ENCODE peak calls at places on chromosomes 13 and 19, in eight cellular contexts. One of them, this sample, is unnamed. For H3K27me3, the result is how much of the 10 kb centered on the place peaks cover.

GRCh38 chr19:11581740-11582139 is 4.3 kb upstream of the ACP5 start:
- DNase-seq in esophagus squamous epithelium: no peak
- DNase-seq in foreskin keratinocyte: no peak
- DNase-seq in cardiac muscle cell: peak
- DNase-seq in thoracic aorta: no peak
- DNase-seq in brain microvascular endothelial cell: peak
- DNase-seq in astrocyte: peak
- DNase-seq in breast epithelium: no peak
- DNase-seq in this sample: peak

GRCh38 chr13:49497272-49497671 is 1.5 kb downstream of the PHF11 start:
- DNase-seq in esophagus squamous epithelium: no peak
- DNase-seq in foreskin keratinocyte: no peak
- DNase-seq in cardiac muscle cell: no peak
- DNase-seq in thoracic aorta: no peak
- DNase-seq in brain microvascular endothelial cell: no peak
- DNase-seq in astrocyte: no peak
- DNase-seq in breast epithelium: peak
- DNase-seq in this sample: no peak

GRCh38 chr13:101919541-101920306 is 467.2 kb downstream of the ITGBL1 start:
- DNase-seq in esophagus squamous epithelium: no peak
- DNase-seq in foreskin keratinocyte: no peak
- DNase-seq in cardiac muscle cell: peak
- DNase-seq in thoracic aorta: no peak
- DNase-seq in brain microvascular endothelial cell: peak
- DNase-seq in astrocyte: peak
- DNase-seq in breast epithelium: no peak
- DNase-seq in this sample: no peak

GRCh38 chr19:19552811-19553210 is 14.7 kb downstream of the CILP2 start:
- DNase-seq in esophagus squamous epithelium: no peak
- DNase-seq in foreskin keratinocyte: no peak
- DNase-seq in cardiac muscle cell: peak
- DNase-seq in thoracic aorta: no peak
- DNase-seq in brain microvascular endothelial cell: peak
- DNase-seq in astrocyte: no peak
- DNase-seq in breast epithelium: no peak
- DNase-seq in this sample: no peak

GRCh38 chr13:60617863-60618733 is 221.1 kb downstream of the TDRD3 start:
- DNase-seq in esophagus squamous epithelium: no peak
- DNase-seq in foreskin keratinocyte: no peak
- DNase-seq in cardiac muscle cell: peak
- DNase-seq in thoracic aorta: no peak
- DNase-seq in brain microvascular endothelial cell: peak
- DNase-seq in astrocyte: peak
- DNase-seq in breast epithelium: no peak
- DNase-seq in this sample: no peak

GRCh38 chr19:15113245-15114152 is 6.3 kb downstream of the SYDE1 start:
- DNase-seq in esophagus squamous epithelium: no peak
- DNase-seq in foreskin keratinocyte: no peak
- DNase-seq in cardiac muscle cell: no peak
- DNase-seq in thoracic aorta: no peak
- DNase-seq in brain microvascular endothelial cell: no peak
- DNase-seq in astrocyte: no peak
- DNase-seq in breast epithelium: no peak
- DNase-seq in this sample: no peak

GRCh38 chr13:21800847-21801616 is 130.2 kb downstream of the FGF9 start:
- DNase-seq in esophagus squamous epithelium: no peak
- DNase-seq in foreskin keratinocyte: peak
- DNase-seq in cardiac muscle cell: no peak
- DNase-seq in thoracic aorta: no peak
- DNase-seq in brain microvascular endothelial cell: no peak
- DNase-seq in astrocyte: no peak
- DNase-seq in breast epithelium: no peak
- DNase-seq in this sample: no peak

GRCh38 chr19:19305696-19306095 is 14.6 kb downstream of the SUGP1 start:
- DNase-seq in esophagus squamous epithelium: no peak
- DNase-seq in foreskin keratinocyte: no peak
- DNase-seq in cardiac muscle cell: no peak
- DNase-seq in thoracic aorta: no peak
- DNase-seq in brain microvascular endothelial cell: no peak
- DNase-seq in astrocyte: no peak
- DNase-seq in breast epithelium: no peak
- DNase-seq in this sample: no peak

GRCh38 chr19:28710278-28710677 is 502.7 kb downstream of the UQCRFS1 start:
- DNase-seq in esophagus squamous epithelium: no peak
- DNase-seq in foreskin keratinocyte: peak
- DNase-seq in cardiac muscle cell: peak
- DNase-seq in thoracic aorta: no peak
- DNase-seq in brain microvascular endothelial cell: no peak
- DNase-seq in astrocyte: peak
- DNase-seq in breast epithelium: no peak
- DNase-seq in this sample: no peak

GRCh38 chr13:66895780-66896179 is 334.4 kb downstream of the PCDH9 start:
- DNase-seq in esophagus squamous epithelium: no peak
- DNase-seq in foreskin keratinocyte: no peak
- DNase-seq in cardiac muscle cell: no peak
- DNase-seq in thoracic aorta: no peak
- DNase-seq in brain microvascular endothelial cell: no peak
- DNase-seq in astrocyte: no peak
- DNase-seq in breast epithelium: no peak
- DNase-seq in this sample: no peak

GRCh38 chr19:38892841-38893240 is 6.6 kb downstream of the SIRT2 start:
- DNase-seq in esophagus squamous epithelium: no peak
- DNase-seq in foreskin keratinocyte: no peak
- DNase-seq in cardiac muscle cell: no peak
- DNase-seq in thoracic aorta: no peak
- DNase-seq in brain microvascular endothelial cell: no peak
- DNase-seq in astrocyte: no peak
- DNase-seq in breast epithelium: no peak
- DNase-seq in this sample: no peak

GRCh38 chr19:54692294-54692615 is 29.5 kb downstream of the LILRB4 start:
- DNase-seq in esophagus squamous epithelium: no peak
- DNase-seq in foreskin keratinocyte: no peak
- DNase-seq in cardiac muscle cell: no peak
- DNase-seq in thoracic aorta: no peak
- DNase-seq in brain microvascular endothelial cell: no peak
- DNase-seq in astrocyte: no peak
- DNase-seq in breast epithelium: no peak
- DNase-seq in this sample: no peak
- H3K27me3 ChIP-seq in esophagus squamous epithelium: under half
- H3K27me3 ChIP-seq in foreskin keratinocyte: under half
- H3K27me3 ChIP-seq in cardiac muscle cell: under half
- H3K27me3 ChIP-seq in thoracic aorta: under half
- H3K27me3 ChIP-seq in brain microvascular endothelial cell: under half
- H3K27me3 ChIP-seq in astrocyte: under half
- H3K27me3 ChIP-seq in breast epithelium: under half
- H3K27me3 ChIP-seq in this sample: under half

GRCh38 chr19:55257461-55258411 is 1.1 kb downstream of the PPP6R1 start:
- DNase-seq in esophagus squamous epithelium: no peak
- DNase-seq in foreskin keratinocyte: peak
- DNase-seq in cardiac muscle cell: peak
- DNase-seq in thoracic aorta: no peak
- DNase-seq in brain microvascular endothelial cell: peak
- DNase-seq in astrocyte: no peak
- DNase-seq in breast epithelium: no peak
- DNase-seq in this sample: no peak
- H3K27ac ChIP-seq in esophagus squamous epithelium: peak
- H3K27ac ChIP-seq in foreskin keratinocyte: peak
- H3K27ac ChIP-seq in cardiac muscle cell: peak
- H3K27ac ChIP-seq in thoracic aorta: peak
- H3K27ac ChIP-seq in brain microvascular endothelial cell: no peak
- H3K27ac ChIP-seq in astrocyte: peak
- H3K27ac ChIP-seq in breast epithelium: peak
- H3K27ac ChIP-seq in this sample: peak

DNA sequence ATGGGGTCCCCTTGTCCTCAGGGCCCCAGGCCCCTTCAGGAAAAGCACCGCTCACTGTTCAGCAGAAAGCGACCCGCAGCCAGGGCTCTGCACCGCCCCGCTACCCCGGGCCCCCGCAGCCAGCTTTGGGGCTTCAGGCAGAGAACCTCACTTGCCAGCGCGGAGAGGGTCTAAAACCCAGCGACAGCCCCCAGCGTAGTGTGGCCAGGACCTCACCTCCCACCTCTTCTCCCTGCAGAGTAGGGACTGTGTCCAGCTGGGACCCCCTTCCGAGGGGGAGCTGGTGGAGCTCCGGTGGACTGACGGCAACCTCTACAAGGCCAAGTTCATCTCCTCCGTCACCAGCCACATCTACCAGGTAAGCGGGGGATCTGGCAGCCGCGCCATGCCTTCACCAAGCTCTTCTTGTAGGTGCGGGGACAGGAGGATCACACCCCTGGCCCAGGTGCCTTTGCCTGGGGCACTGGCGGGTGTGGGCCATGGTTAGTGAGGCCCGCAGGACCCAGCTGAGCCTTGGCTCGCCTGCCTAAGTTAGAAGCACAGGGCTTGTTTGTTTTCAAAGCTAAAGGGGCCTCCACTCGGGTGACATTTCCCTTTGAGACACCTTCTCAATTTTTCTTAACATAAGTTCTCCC is 175.7 kb downstream of the KDM4B start:
- DNase-seq in esophagus squamous epithelium: no peak
- DNase-seq in foreskin keratinocyte: no peak
- DNase-seq in cardiac muscle cell: no peak
- DNase-seq in thoracic aorta: no peak
- DNase-seq in brain microvascular endothelial cell: no peak
- DNase-seq in astrocyte: no peak
- DNase-seq in breast epithelium: no peak
- DNase-seq in this sample: no peak
- TF ChIP-seq CTCF in esophagus squamous epithelium: no peak
- TF ChIP-seq CTCF in foreskin keratinocyte: no peak
- TF ChIP-seq CTCF in cardiac muscle cell: no peak
- TF ChIP-seq CTCF in thoracic aorta: no peak
- TF ChIP-seq CTCF in brain microvascular endothelial cell: no peak
- TF ChIP-seq CTCF in astrocyte: no peak
- TF ChIP-seq CTCF in breast epithelium: no peak
- TF ChIP-seq CTCF in this sample: no peak

DNA sequence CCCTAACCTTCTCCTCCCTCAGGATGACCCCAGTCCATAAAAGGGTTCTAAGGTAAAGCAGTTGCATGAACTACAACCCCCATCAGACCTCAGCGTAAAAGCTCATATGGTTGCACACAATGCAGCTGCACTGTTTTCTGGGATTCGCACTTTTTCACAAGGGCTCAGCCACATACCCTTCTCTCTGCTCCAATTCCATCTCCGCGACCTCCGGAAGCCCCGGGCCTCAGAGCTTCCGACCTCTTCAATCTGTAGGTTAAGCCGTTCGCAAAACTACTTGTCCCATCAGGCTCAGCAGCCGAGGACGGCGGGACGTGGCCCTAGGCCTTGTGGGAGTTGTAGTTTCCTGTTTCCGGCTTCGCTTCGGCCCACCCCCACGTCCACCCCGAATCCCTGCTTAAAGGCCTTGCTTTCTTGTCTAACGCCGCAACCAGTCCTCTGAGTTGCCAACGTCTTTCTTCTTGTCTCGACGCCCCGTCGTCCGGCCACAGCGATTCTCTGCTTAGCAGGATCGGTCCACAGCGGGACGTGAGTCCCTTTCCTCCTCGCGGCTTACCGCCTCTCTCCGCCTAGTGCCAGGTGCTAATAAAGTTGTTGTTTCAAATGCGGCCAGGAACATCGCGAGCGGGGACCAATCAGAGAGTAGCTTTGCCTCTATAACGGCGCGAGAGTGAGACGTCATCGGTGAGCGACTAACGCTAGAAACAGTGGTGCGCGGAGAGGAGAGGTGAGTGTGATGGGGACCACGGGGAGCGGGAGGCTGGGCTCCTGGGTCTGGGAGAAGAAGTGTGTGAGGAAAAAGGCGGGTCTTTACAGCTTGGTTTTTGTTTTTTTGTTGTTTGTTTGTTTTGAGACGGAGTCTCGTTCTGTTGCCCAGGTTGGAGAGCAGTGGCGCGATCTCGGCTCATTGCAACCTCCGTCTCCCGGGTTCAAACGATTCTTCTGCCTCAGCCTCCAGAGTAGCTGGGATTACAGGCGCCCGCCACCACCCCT is at the start of the genes PRPF31 and TFPT:
- DNase-seq in esophagus squamous epithelium: peak
- DNase-seq in foreskin keratinocyte: peak
- DNase-seq in cardiac muscle cell: peak
- DNase-seq in thoracic aorta: peak
- DNase-seq in brain microvascular endothelial cell: peak
- DNase-seq in astrocyte: peak
- DNase-seq in breast epithelium: peak
- DNase-seq in this sample: peak
- H3K27me3 ChIP-seq in esophagus squamous epithelium: under half
- H3K27me3 ChIP-seq in foreskin keratinocyte: under half
- H3K27me3 ChIP-seq in cardiac muscle cell: under half
- H3K27me3 ChIP-seq in thoracic aorta: under half
- H3K27me3 ChIP-seq in brain microvascular endothelial cell: under half
- H3K27me3 ChIP-seq in astrocyte: under half
- H3K27me3 ChIP-seq in breast epithelium: under half
- H3K27me3 ChIP-seq in this sample: under half

GRCh38 chr13:112963641-112964040 is 5.4 kb upstream of the MCF2L start:
- DNase-seq in esophagus squamous epithelium: no peak
- DNase-seq in foreskin keratinocyte: no peak
- DNase-seq in cardiac muscle cell: no peak
- DNase-seq in thoracic aorta: no peak
- DNase-seq in brain microvascular endothelial cell: no peak
- DNase-seq in astrocyte: no peak
- DNase-seq in breast epithelium: no peak
- DNase-seq in this sample: no peak

GRCh38 chr13:112965103-112965502 is 3.9 kb upstream of the MCF2L start:
- DNase-seq in esophagus squamous epithelium: no peak
- DNase-seq in foreskin keratinocyte: no peak
- DNase-seq in cardiac muscle cell: no peak
- DNase-seq in thoracic aorta: no peak
- DNase-seq in brain microvascular endothelial cell: no peak
- DNase-seq in astrocyte: no peak
- DNase-seq in breast epithelium: no peak
- DNase-seq in this sample: no peak

GRCh38 chr13:112961457-112962369 is 7.3 kb upstream of the MCF2L start:
- DNase-seq in esophagus squamous epithelium: no peak
- DNase-seq in foreskin keratinocyte: no peak
- DNase-seq in cardiac muscle cell: no peak
- DNase-seq in thoracic aorta: no peak
- DNase-seq in brain microvascular endothelial cell: no peak
- DNase-seq in astrocyte: no peak
- DNase-seq in breast epithelium: no peak
- DNase-seq in this sample: no peak

GRCh38 chr13:112962396-112962795 is 6.6 kb upstream of the MCF2L start:
- DNase-seq in esophagus squamous epithelium: no peak
- DNase-seq in foreskin keratinocyte: no peak
- DNase-seq in cardiac muscle cell: no peak
- DNase-seq in thoracic aorta: no peak
- DNase-seq in brain microvascular endothelial cell: no peak
- DNase-seq in astrocyte: no peak
- DNase-seq in breast epithelium: no peak
- DNase-seq in this sample: no peak

DNA sequence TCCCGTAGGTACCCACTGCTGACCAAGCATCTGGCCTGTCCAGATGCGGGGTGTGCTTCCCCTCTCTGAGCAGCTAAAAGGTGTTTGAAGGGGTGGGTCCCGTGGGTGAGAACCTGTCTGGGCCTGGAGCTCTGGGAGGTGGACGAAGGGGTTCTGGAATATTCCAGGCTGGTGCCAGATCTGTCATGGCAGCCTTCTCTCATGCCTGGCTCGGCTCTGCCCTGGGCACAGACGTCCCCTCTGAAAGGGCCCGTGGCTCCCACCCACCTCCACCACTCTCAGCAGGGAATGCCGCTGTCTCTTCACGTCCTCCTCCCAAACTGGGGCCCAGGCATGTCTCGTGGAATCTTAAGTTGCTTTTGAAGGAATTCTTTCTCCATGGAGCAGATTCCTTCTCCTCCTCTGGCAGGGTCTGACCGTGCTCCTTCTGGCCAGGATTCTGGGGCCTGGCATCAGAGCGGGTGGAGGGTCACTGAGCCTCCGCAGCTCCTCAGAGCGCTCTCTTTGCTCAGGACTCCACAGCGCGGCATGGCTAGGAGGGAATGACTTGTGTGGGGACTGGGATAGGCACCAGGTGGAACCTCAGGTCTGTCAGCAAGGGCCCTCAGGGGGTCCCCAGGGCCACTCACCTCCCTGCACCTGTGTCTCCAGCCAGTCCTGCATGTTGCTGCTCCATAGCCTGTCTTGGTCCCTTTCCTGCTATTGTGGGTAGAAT is 5.9 kb upstream of the MCF2L start:
- DNase-seq in esophagus squamous epithelium: no peak
- DNase-seq in foreskin keratinocyte: no peak
- DNase-seq in cardiac muscle cell: no peak
- DNase-seq in thoracic aorta: no peak
- DNase-seq in brain microvascular endothelial cell: no peak
- DNase-seq in astrocyte: no peak
- DNase-seq in breast epithelium: no peak
- DNase-seq in this sample: no peak
- H3K27ac ChIP-seq in esophagus squamous epithelium: no peak
- H3K27ac ChIP-seq in foreskin keratinocyte: no peak
- H3K27ac ChIP-seq in cardiac muscle cell: no peak
- H3K27ac ChIP-seq in thoracic aorta: no peak
- H3K27ac ChIP-seq in brain microvascular endothelial cell: no peak
- H3K27ac ChIP-seq in astrocyte: no peak
- H3K27ac ChIP-seq in breast epithelium: no peak
- H3K27ac ChIP-seq in this sample: no peak